ENCODE peak calls at places on chromosomes 1 and 21, in five cellular contexts. U, N, D, Y and E are unnamed samples.

GRCh38 chr21:36164427-36164784 is 7.8 kb downstream of the DOP1B start:
- DNase-seq in Y (no peak), D (no peak), U (no peak), N (no peak), E (no peak)

GRCh38 chr1:234400773-234401172 is 27.5 kb downstream of the COA6 start:
- DNase-seq in N (no peak), D (no peak), Y (no peak), U (peak), E (no peak)

GRCh38 chr1:156657971-156658319 is 16.0 kb downstream of the BCAN start:
- DNase-seq in U (no peak), D (no peak), Y (no peak), N (no peak), E (no peak)

GRCh38 chr1:155472491-155472890 is 90.1 kb downstream of the ASH1L start:
- DNase-seq in Y (no peak), U (no peak), D (no peak), N (no peak), E (no peak)

GRCh38 chr1:5721634-5722215 is 270.5 kb downstream of the NPHP4 start:
- DNase-seq in D (no peak), N (no peak), U (no peak), Y (no peak), E (no peak)

GRCh38 chr1:81478217-81478616 is 322.5 kb upstream of the ADGRL2 start:
- DNase-seq in Y (no peak), U (no peak), N (no peak), D (peak), E (no peak)

GRCh38 chr1:43912607-43913006 is 21.0 kb upstream of the ARTN start:
- DNase-seq in N (peak), D (no peak), Y (peak), U (no peak), E (no peak)

GRCh38 chr1:204431310-204432184 is 19.9 kb upstream of the PPP1R15B start:
- DNase-seq in N (peak), D (peak), U (peak), Y (no peak), E (peak)

GRCh38 chr1:92315766-92316413 is 17.0 kb downstream of the RPAP2 start:
- DNase-seq in Y (no peak), N (no peak), U (peak), D (no peak), E (no peak)

GRCh38 chr1:20190761-20191160 is 4.4 kb upstream of the PLA2G2C start:
- DNase-seq in U (no peak), D (no peak), N (no peak), Y (no peak), E (no peak)

GRCh38 chr1:3942416-3943122 is 42.5 kb upstream of the C1orf174 start:
- DNase-seq in Y (no peak), N (no peak), U (no peak), D (no peak), E (no peak)

GRCh38 chr1:55262822-55263221 is 47.7 kb upstream of the USP24 start:
- DNase-seq in N (peak), D (no peak), Y (no peak), U (no peak), E (no peak)

GRCh38 chr1:41404308-41404755 is 43.1 kb downstream of the FOXO6 start:
- DNase-seq in U (peak), Y (no peak), D (no peak), N (peak), E (no peak)

GRCh38 chr1:66940968-66941367 is 16.2 kb downstream of the MIER1 start:
- DNase-seq in D (no peak), U (no peak), N (peak), Y (no peak), E (no peak)

GRCh38 chr1:42137766-42138165 is 15.4 kb upstream of the GUCA2B start:
- DNase-seq in D (no peak), N (no peak), U (no peak), Y (no peak), E (no peak)

GRCh38 chr1:165543651-165544452 is at the start of gene LRRC52:
- DNase-seq in N (no peak), D (peak), U (no peak), Y (no peak), E (no peak)

GRCh38 chr1:151455966-151456365 is 3.3 kb downstream of the POGZ start:
- DNase-seq in Y (no peak), U (no peak), D (no peak), N (peak), E (no peak)